ENCODE peak calls at places on chromosomes 13 and 19, in five cellular contexts. K is A549, G is endothelial cell of umbilical vein, C is HepG2, N is K562. H is an unnamed sample.

GRCh38 chr13:40490086-40490723 is 176.2 kb downstream of the FOXO1 start:
- DNase-seq in K (no peak), C (no peak), N (no peak), G (no peak), H (peak)

GRCh38 chr13:65095697-65096096 is 2134.4 kb downstream of the PCDH9 start:
- DNase-seq in K (no peak), N (no peak), G (no peak), C (no peak), H (no peak)

GRCh38 chr13:26658491-26658890 is 101.0 kb downstream of the WASF3 start:
- DNase-seq in C (no peak), G (no peak), N (no peak), K (no peak), H (no peak)

GRCh38 chr13:79992111-79992510 is 348.8 kb downstream of the SPRY2 start:
- DNase-seq in N (no peak), G (no peak), K (no peak), C (no peak), H (no peak)

GRCh38 chr19:10389863-10390262 is 9.5 kb upstream of the TYK2 start:
- DNase-seq in N (peak), G (no peak), C (no peak), K (no peak), H (peak)

GRCh38 chr19:3184847-3185481 is 766 bp upstream of the NCLN start:
- DNase-seq in N (peak), C (no peak), K (peak), G (no peak), H (no peak)

GRCh38 chr19:38095411-38096308 is 128.4 kb downstream of the DPF1 start:
- DNase-seq in C (peak), K (peak), N (peak), G (peak), H (peak)

GRCh38 chr13:87777395-87777794 is 106.2 kb downstream of the SLITRK5 start:
- DNase-seq in N (no peak), G (no peak), C (peak), K (no peak), H (no peak)

GRCh38 chr19:40147693-40148347 is 43.4 kb upstream of the MAP3K10 start:
- DNase-seq in C (no peak), K (no peak), G (peak), N (no peak), H (peak)

GRCh38 chr13:114146629-114147028 is 14.2 kb upstream of the RASA3 start:
- DNase-seq in G (no peak), N (no peak), K (peak), C (no peak), H (no peak)

GRCh38 chr13:36965767-36966166 is 33.4 kb downstream of the ALG5 start:
- DNase-seq in K (no peak), G (peak), C (no peak), N (no peak), H (peak)

GRCh38 chr13:105316731-105317130 is 1218.7 kb downstream of the EFNB2 start:
- DNase-seq in G (no peak), N (no peak), C (no peak), K (no peak), H (no peak)

GRCh38 chr13:34942732-34943674 is 933 bp downstream of the NBEA start:
- DNase-seq in C (no peak), K (peak), G (peak), N (no peak), H (no peak)

GRCh38 chr19:3304871-3305423 is 61.4 kb upstream of the NFIC start:
- DNase-seq in G (peak), C (peak), K (peak), N (peak), H (peak)

GRCh38 chr13:44758595-44759221 is 182.6 kb upstream of the TSC22D1 start:
- DNase-seq in K (no peak), G (peak), C (peak), N (no peak), H (no peak)

GRCh38 chr19:5585461-5586299 is 17.9 kb upstream of the TINCR start:
- DNase-seq in K (no peak), G (no peak), C (no peak), N (peak), H (peak)

GRCh38 chr13:95987841-95988240 is 65.4 kb downstream of the UGGT2 start:
- DNase-seq in G (no peak), K (no peak), C (no peak), N (no peak), H (no peak)

GRCh38 chr13:100837611-100838010 is 163.0 kb upstream of the TMTC4 start:
- DNase-seq in C (no peak), G (no peak), N (no peak), K (no peak), H (no peak)

GRCh38 chr13:98370806-98371553 is 193.9 kb upstream of the RNF113B start:
- DNase-seq in G (no peak), K (no peak), C (no peak), N (no peak), H (no peak)

GRCh38 chr13:39422845-39423565 is 180.0 kb downstream of the LHFPL6 start:
- DNase-seq in G (no peak), C (no peak), N (no peak), K (no peak), H (peak)

GRCh38 chr13:113453962-113454361 is 674 bp upstream of the ADPRHL1 start:
- DNase-seq in N (no peak), G (no peak), K (no peak), C (no peak), H (peak)

GRCh38 chr19:31070126-31070525 is 279.1 kb downstream of the TSHZ3 start:
- DNase-seq in K (no peak), G (no peak), C (no peak), N (no peak), H (no peak)

GRCh38 chr19:43446746-43447489 is 18.5 kb downstream of the LYPD3 start:
- DNase-seq in K (peak), C (peak), N (peak), G (peak), H (peak)

GRCh38 chr13:41995946-41996345 is 35.0 kb upstream of the VWA8 start:
- DNase-seq in N (peak), G (no peak), C (peak), K (no peak), H (peak)

GRCh38 chr19:48698046-48698445 is 2.3 kb downstream of the FUT2 start:
- DNase-seq in C (no peak), G (peak), K (no peak), N (peak), H (no peak)

GRCh38 chr19:48696353-48697010 is 711 bp downstream of the FUT2 start:
- DNase-seq in G (no peak), C (no peak), K (no peak), N (no peak), H (no peak)

GRCh38 chr19:48695743-48696352 is at the start of gene FUT2:
- DNase-seq in N (peak), C (no peak), G (no peak), K (no peak), H (no peak)
- TF ChIP-seq POLR2A in N (no peak), C (no peak), G (no peak), K (no peak), H (no peak)

GRCh38 chr19:925912-926594 is at the start of gene ARID3A:
- DNase-seq in C (no peak), G (no peak), N (no peak), K (peak), H (peak)
- TF ChIP-seq MYC in C (no peak), G (no peak), N (no peak), K (no peak), H (no peak)

GRCh38 chr19:41877490-41877876 is 404 bp downstream of the CD79A start:
- DNase-seq in K (no peak), C (no peak), G (no peak), N (no peak), H (peak)
- TF ChIP-seq POLR2A in K (no peak), C (no peak), G (no peak), N (no peak), H (no peak)

GRCh38 chr19:13036366-13036976 is 41.2 kb downstream of the NFIX start:
- DNase-seq in N (peak), C (no peak), G (no peak), K (no peak), H (peak)
- TF ChIP-seq MYC in N (no peak), C (no peak), G (no peak), K (no peak), H (no peak)

GRCh38 chr19:14136509-14137281 is at the start of gene ASF1B:
- DNase-seq in G (peak), N (peak), C (peak), K (peak), H (peak)
- TF ChIP-seq POLR2A in G (peak), N (peak), C (peak), K (peak), H (peak)

DNA sequence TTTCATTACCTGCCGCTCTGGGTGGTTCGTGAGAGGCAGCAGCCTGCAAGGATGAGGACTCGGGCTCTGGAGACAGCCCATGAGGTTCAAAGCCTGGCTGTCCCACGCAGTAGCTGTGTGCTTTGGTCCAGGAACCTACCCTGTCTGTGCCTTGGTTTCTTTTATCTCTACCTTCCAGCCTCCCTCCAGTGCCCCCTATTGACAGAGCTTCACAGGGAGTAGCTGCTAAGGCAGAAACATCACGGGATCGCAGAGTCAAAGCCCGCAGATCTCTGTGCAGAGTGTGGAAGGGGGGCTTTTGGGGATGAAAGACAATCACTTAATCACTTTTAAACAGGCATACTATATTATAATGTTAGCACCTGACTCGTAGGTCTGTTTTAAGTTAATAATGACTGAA is 16.2 kb downstream of the ZNF71 start:
- DNase-seq in C (no peak), K (no peak), N (no peak), G (no peak), H (no peak)
- TF ChIP-seq MYC in C (no peak), K (no peak), N (no peak), G (no peak), H (no peak)

GRCh38 chr19:14385492-14385891 is 4.2 kb downstream of the ADGRE5 start:
- DNase-seq in K (no peak), N (peak), C (no peak), G (no peak), H (no peak)

GRCh38 chr19:14378890-14379289 is 2.4 kb upstream of the ADGRE5 start:
- DNase-seq in G (no peak), C (no peak), K (no peak), N (no peak), H (no peak)

GRCh38 chr19:14383898-14384669 is 2.8 kb downstream of the ADGRE5 start:
- DNase-seq in C (no peak), K (no peak), G (no peak), N (peak), H (peak)

GRCh38 chr19:14383556-14383897 is 2.3 kb downstream of the ADGRE5 start:
- DNase-seq in N (no peak), G (no peak), C (no peak), K (no peak), H (peak)

GRCh38 chr19:14381689-14382474 is 638 bp downstream of the ADGRE5 start:
- DNase-seq in C (no peak), K (no peak), G (no peak), N (peak), H (peak)
- TF ChIP-seq POLR2A in C (no peak), K (no peak), G (no peak), N (peak), H (no peak)

GRCh38 chr13:31322025-31322424 is 122.2 kb downstream of the B3GLCT start:
- DNase-seq in G (no peak), K (no peak), C (no peak), N (no peak), H (peak)
- TF ChIP-seq MYC in G (no peak), K (no peak), C (no peak), N (no peak), H (no peak)

H was measured in NB4.